ENCODE peak calls at places on chromosomes 16 and 17, in six cellular contexts. W, Q, D, X, Y and C are unnamed samples.

GRCh38 chr16:53501216-53501859 is 1.7 kb downstream of the AKTIP start:
- DNase-seq in X (no peak), Y (no peak), D (no peak), W (no peak), Q (no peak), C (no peak)

GRCh38 chr16:85222151-85222863 is 110.0 kb upstream of the CIBAR2 start:
- DNase-seq in Y (no peak), Q (no peak), D (no peak), X (no peak), W (no peak), C (no peak)

GRCh38 chr17:75273968-75274708 is 3.1 kb upstream of the MIF4GD start:
- DNase-seq in X (no peak), D (no peak), Y (no peak), Q (no peak), W (no peak), C (no peak)

GRCh38 chr16:11032000-11032921 is 87.9 kb downstream of the CLEC16A start:
- DNase-seq in Q (no peak), Y (no peak), W (no peak), D (no peak), X (no peak), C (no peak)

GRCh38 chr17:10198509-10199249 is at the start of gene GAS7:
- DNase-seq in D (peak), W (peak), Q (no peak), X (peak), Y (peak), C (peak)

GRCh38 chr17:19762515-19762961 is 14.4 kb upstream of the ALDH3A1 start:
- DNase-seq in W (peak), D (peak), Q (peak), X (peak), Y (peak), C (peak)

GRCh38 chr17:75876938-75877751 is 1.2 kb downstream of the TRIM47 start:
- DNase-seq in D (no peak), Y (peak), Q (peak), W (no peak), X (no peak), C (no peak)

GRCh38 chr17:78488867-78489634 is 88.1 kb downstream of the DNAH17 start:
- DNase-seq in D (no peak), Y (no peak), W (no peak), Q (no peak), X (no peak), C (no peak)

GRCh38 chr16:88911148-88911945 is 44.9 kb upstream of the PABPN1L start:
- DNase-seq in W (peak), Y (no peak), Q (no peak), D (no peak), X (no peak), C (peak)

GRCh38 chr16:67796099-67796718 is 10.2 kb downstream of the RANBP10 start:
- DNase-seq in W (no peak), Q (no peak), Y (no peak), X (no peak), D (no peak), C (no peak)

GRCh38 chr17:50462446-50462845 is 6.2 kb downstream of the CHAD start:
- DNase-seq in X (no peak), Q (no peak), Y (no peak), W (no peak), D (no peak), C (no peak)

GRCh38 chr17:55383771-55384679 is 37.6 kb downstream of the MMD start:
- DNase-seq in D (no peak), Q (no peak), X (no peak), Y (no peak), W (no peak), C (no peak)

GRCh38 chr16:81026429-81026828 is 9.2 kb upstream of the ATMIN start:
- DNase-seq in W (no peak), X (no peak), Y (no peak), D (no peak), Q (no peak), C (no peak)

GRCh38 chr17:78966906-78967600 is 12.7 kb downstream of the LGALS3BP start:
- DNase-seq in W (no peak), Q (no peak), D (no peak), X (no peak), Y (no peak), C (no peak)

GRCh38 chr17:77354420-77354720 is 213.6 kb downstream of the SEC14L1 start:
- DNase-seq in Y (no peak), X (no peak), D (no peak), Q (no peak), W (no peak), C (no peak)

GRCh38 chr17:77356109-77356689 is 215.4 kb downstream of the SEC14L1 start:
- DNase-seq in Q (no peak), W (no peak), Y (no peak), X (no peak), D (no peak), C (peak)

GRCh38 chr17:77356690-77357201 is 216.0 kb downstream of the SEC14L1 start:
- DNase-seq in Y (no peak), W (no peak), Q (no peak), X (no peak), D (no peak), C (no peak)

GRCh38 chr17:77353684-77354419 is 213.1 kb downstream of the SEC14L1 start:
- DNase-seq in X (no peak), D (no peak), Y (no peak), Q (no peak), W (no peak), C (no peak)

DNA sequence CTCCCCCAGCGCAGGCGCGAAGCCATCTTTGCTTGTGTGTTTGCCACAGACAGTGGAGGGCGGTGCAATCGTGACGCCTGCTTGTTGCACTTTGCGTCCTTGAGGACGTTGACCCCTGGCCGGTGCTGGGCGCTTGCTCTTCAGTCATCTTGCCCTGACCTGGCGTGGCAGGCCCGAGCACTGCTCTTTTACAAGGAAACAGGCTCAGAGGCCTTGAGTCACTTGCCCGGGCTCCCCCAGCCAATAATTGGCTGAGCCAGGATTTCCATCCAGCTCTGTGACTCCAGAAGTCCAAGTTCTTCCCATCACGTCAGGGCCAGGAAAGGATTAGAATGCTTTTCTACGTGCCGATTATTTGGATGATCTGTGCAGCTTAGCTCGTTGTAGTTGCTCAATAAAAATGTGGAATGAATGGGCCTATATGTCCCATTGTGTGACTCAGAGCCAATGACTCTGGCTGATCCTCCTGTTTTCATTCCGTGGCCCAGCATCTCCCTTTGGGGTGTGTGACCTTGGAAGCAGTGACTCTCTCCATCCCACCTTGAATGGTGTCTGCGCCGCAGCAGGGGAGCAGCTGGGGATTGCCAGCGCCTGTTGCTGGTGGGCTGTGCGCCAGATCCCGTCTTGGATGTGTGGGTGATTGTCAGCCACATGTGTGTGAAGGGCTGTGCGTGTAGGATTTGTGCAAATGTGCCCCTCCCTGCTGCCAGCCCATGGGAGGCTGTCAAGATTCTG is 214.1 kb downstream of the SEC14L1 start:
- DNase-seq in Y (peak), X (no peak), Q (peak), W (no peak), D (no peak), C (peak)
- TF ChIP-seq CTCF in Y (no peak), X (no peak), Q (no peak), W (no peak), D (no peak), C (no peak)

GRCh38 chr17:2095536-2095910 is 40.6 kb downstream of the HIC1 start:
- DNase-seq in Q (no peak), X (no peak), W (no peak), D (no peak), Y (no peak), C (no peak)

GRCh38 chr17:2093349-2093748 is 38.4 kb downstream of the HIC1 start:
- DNase-seq in D (no peak), Q (no peak), Y (no peak), X (no peak), W (no peak), C (no peak)

GRCh38 chr17:2090804-2091534 is 36.1 kb downstream of the HIC1 start:
- DNase-seq in W (peak), Y (peak), Q (peak), D (peak), X (no peak), C (no peak)

GRCh38 chr17:2092253-2092652 is 37.4 kb downstream of the HIC1 start:
- DNase-seq in W (no peak), X (no peak), Y (no peak), D (no peak), Q (no peak), C (no peak)

DNA sequence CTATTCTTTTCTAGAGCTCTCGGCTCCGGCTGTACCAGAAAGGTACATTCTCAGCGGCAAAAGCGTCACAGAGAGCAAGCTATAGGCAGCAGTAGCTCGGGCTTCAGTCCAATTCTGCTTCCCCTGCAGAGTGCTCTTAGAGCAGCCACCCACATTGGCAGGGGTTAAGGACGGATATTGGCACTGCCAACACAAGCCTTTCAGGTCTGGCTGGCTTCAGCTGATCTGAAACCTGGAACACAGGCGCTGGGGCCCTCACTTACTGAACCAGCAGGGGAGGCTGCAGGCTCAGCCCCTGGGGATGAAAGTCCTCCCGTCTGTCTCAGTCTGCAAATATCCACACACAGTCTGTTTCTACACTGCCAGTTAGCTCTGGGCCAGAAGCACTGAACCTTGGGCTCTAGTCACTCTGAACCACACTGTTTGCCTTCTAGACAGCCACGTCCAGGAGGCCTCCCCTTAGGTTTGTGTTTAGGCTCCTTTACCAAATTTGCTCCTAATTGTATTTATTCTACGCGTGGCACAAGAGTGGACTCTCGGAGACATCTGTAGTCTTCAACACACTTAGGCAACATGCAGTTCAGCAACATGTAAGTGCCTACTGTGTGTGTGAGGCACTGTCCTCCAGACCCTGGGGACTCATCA is 40.1 kb downstream of the HIC1 start:
- DNase-seq in W (peak), D (no peak), X (no peak), Y (peak), Q (no peak), C (no peak)
- TF ChIP-seq CTCF in W (peak), D (peak), X (no peak), Y (peak), Q (peak), C (peak)

GRCh38 chr16:83530293-83530692 is 277.5 kb upstream of the HSBP1 start:
- DNase-seq in X (no peak), D (no peak), Y (no peak), Q (peak), W (no peak), C (no peak)
- TF ChIP-seq CTCF in X (no peak), D (no peak), Y (no peak), Q (no peak), W (no peak), C (no peak)

GRCh38 chr16:56066617-56067016 is 124.7 kb upstream of the GNAO1 start:
- DNase-seq in W (no peak), Y (no peak), Q (no peak), X (no peak), D (no peak), C (no peak)
- TF ChIP-seq CTCF in W (no peak), Y (no peak), Q (no peak), X (no peak), D (no peak), C (no peak)

GRCh38 chr17:18027280-18027679 is 11.7 kb downstream of the ATPAF2 start:
- DNase-seq in D (no peak), Y (peak), W (no peak), X (no peak), Q (no peak), C (no peak)

GRCh38 chr17:18028114-18028513 is 10.9 kb downstream of the ATPAF2 start:
- DNase-seq in W (no peak), Q (no peak), D (no peak), X (no peak), Y (peak), C (no peak)

GRCh38 chr17:18025596-18026407 is 13.2 kb downstream of the ATPAF2 start:
- DNase-seq in Y (peak), Q (no peak), D (no peak), W (peak), X (no peak), C (peak)

GRCh38 chr17:18028684-18029540 is 10.1 kb downstream of the ATPAF2 start:
- DNase-seq in X (no peak), W (no peak), Q (no peak), D (no peak), Y (peak), C (no peak)

DNA sequence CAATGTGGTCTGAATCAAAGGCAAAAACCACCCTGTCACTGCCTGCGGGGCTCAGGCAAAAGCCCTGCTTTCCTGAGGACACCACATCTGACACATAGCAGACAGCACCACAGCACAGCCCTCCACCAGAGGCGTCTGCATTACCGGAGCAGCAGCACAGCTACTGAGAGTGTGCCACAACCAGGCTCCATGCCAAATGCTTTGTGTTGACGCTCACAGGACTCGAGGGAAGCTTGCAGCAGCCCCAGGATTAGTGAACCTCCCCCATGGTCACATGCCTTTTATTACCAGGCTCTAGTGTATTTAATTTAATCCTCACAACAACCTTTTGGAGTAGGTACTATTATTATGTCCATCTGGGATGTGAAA is 12.6 kb downstream of the ATPAF2 start:
- DNase-seq in X (no peak), D (no peak), Y (peak), Q (peak), W (no peak), C (no peak)
- TF ChIP-seq CTCF in X (no peak), D (no peak), Y (no peak), Q (no peak), W (no peak), C (no peak)

GRCh38 chr16:65123846-65124513 is 2.1 kb upstream of the CDH11 start:
- DNase-seq in Q (no peak), W (peak), Y (peak), X (no peak), D (no peak), C (no peak)
- TF ChIP-seq CTCF in Q (no peak), W (no peak), Y (no peak), X (no peak), D (no peak), C (no peak)

GRCh38 chr17:73325527-73325842 is 13.7 kb upstream of the CDC42EP4 start:
- DNase-seq in D (no peak), W (no peak), Y (peak), X (no peak), Q (no peak), C (no peak)
- TF ChIP-seq CTCF in D (no peak), W (no peak), Y (no peak), X (no peak), Q (no peak), C (no peak)

DNA sequence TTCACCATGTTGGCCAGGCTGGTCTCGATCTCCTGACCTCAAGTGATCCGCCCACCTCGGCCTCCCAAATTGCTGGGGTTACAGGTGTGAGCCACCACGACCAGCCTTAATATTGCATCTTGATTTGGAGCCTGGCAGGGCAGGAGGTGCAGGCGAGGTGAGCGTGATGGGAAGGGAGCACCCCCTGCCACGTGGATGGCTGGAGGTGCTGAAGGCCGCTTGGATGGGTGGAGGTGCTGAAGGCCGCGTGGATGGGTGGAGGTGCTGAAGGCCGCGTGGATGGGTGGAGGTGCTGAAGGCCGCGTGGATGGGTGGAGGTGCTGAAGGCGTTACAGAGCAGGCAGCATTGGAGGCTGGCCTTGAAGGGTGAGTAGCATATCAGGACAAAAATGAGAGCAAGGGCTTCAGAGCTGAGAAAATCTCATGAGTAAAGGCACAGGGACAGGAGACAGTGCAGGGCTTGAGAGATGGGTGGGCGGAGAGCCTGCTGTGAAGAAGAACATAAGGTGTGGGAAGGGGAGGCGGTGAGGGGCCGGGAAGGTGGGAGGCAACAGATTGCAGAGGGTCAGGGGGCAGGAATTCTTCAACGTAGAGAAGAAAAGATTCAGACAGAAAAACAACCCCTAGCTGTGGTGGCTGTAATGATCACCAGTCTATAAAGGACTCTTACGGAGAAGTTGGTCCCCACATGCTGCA is 101.8 kb upstream of the SEC14L1 start:
- DNase-seq in W (no peak), Y (no peak), X (no peak), D (no peak), Q (no peak), C (no peak)
- TF ChIP-seq CTCF in W (no peak), Y (no peak), X (no peak), D (no peak), Q (no peak), C (no peak)

GRCh38 chr17:47914296-47914948 is 18.4 kb downstream of the SP2 start:
- DNase-seq in D (no peak), Q (no peak), W (no peak), X (no peak), Y (no peak), C (no peak)
- TF ChIP-seq CTCF in D (no peak), Q (no peak), W (no peak), X (no peak), Y (no peak), C (no peak)